ENCODE peak calls at places on chromosomes 11 and 22, in six cellular contexts. V, Q, T, G, O and W are unnamed samples.

GRCh38 chr11:2880646-2881045 is 4.9 kb downstream of the CDKN1C start:
- DNase-seq in V (no peak), Q (no peak), T (no peak), G (no peak), O (no peak), W (no peak)

GRCh38 chr11:72570893-72571741 is 103.1 kb downstream of the PDE2A start:
- DNase-seq in V (no peak), Q (no peak), T (no peak), G (no peak), O (no peak), W (no peak)

GRCh38 chr11:14451825-14452224 is 47.8 kb downstream of the COPB1 start:
- DNase-seq in V (no peak), Q (peak; percentile 56), T (no peak), G (no peak), O (no peak), W (no peak)

GRCh38 chr11:8808226-8808585 is 102.8 kb upstream of the AKIP1 start:
- DNase-seq in V (no peak), Q (no peak), T (no peak), G (no peak), O (no peak), W (no peak)

GRCh38 chr11:64849600-64850356 is 5.3 kb upstream of the CDC42BPG start:
- DNase-seq in V (no peak), Q (no peak), T (no peak), G (no peak), O (no peak), W (no peak)

GRCh38 chr11:130650456-130651068 is 202.1 kb downstream of the ADAMTS15 start:
- DNase-seq in V (no peak), Q (peak; percentile 59), T (no peak), G (no peak), O (no peak), W (no peak)

GRCh38 chr11:129695543-129696308 is 119.9 kb upstream of the TMEM45B start:
- DNase-seq in V (peak; percentile 91), Q (peak; percentile 13), T (peak; percentile 48), G (peak; percentile 72), O (peak; percentile 46), W (peak; percentile 21)

GRCh38 chr11:95641506-95641905 is 148.1 kb downstream of the FAM76B start:
- DNase-seq in V (no peak), Q (no peak), T (no peak), G (no peak), O (no peak), W (no peak)

GRCh38 chr11:2096001-2096918 is 42.9 kb downstream of the IGF2 start:
- DNase-seq in V (no peak), Q (peak; percentile 50), T (no peak), G (no peak), O (no peak), W (no peak)

GRCh38 chr11:62514151-62514550 is 32.5 kb downstream of the AHNAK start:
- DNase-seq in V (no peak), Q (no peak), T (no peak), G (no peak), O (no peak), W (no peak)

GRCh38 chr22:42949159-42949558 is 65.8 kb downstream of the PACSIN2 start:
- DNase-seq in V (no peak), Q (peak; percentile 69), T (peak; percentile 29), G (no peak), O (no peak), W (no peak)

GRCh38 chr11:70381872-70382842 is 16.2 kb upstream of the CTTN start:
- DNase-seq in V (no peak), Q (peak; percentile 95), T (peak; percentile 54), G (peak; percentile 60), O (no peak), W (no peak)
- TF ChIP-seq CEBPB in V (no peak), Q (no peak), T (no peak), G (no peak), O (no peak), W (no peak)

GRCh38 chr11:79430280-79430679 is 10.6 kb downstream of the TENM4 start:
- DNase-seq in V (no peak), Q (no peak), T (no peak), G (no peak), O (no peak), W (no peak)
- TF ChIP-seq CEBPB in V (no peak), Q (no peak), T (no peak), G (no peak), O (no peak), W (no peak)

DNA sequence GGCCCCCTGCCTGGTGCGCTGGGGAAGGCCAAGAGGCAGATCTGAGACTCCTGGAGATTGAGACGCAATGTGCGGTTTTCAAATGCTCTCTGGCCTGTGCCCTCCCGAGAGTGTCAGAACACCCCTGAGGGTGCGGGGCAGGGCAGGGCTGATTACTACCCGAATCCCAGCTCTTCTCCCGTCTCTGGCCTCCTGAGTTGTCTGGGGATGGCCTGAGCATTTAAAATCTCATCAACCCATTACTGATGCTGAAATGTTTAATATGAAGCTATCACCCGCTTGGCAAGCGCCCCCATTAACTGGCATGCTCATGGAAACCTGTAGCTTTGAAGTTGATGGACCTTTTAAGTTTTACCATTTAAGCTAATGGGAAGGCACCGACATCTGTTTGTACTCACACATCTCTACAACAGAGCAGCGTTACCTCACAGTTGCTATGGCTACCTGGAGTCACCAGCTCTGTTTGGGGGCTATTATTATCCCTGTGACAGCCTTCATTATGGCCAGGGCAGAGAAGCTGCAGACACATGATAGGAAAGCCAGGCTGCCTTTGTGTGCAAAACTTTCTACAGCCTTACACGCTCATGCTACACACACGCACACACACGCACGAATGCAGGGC is 3.6 kb upstream of the MB start:
- DNase-seq in V (no peak), Q (peak; percentile 36), T (peak; percentile 39), G (no peak), O (no peak), W (no peak)
- TF ChIP-seq CEBPB in V (no peak), Q (no peak), T (no peak), G (no peak), O (no peak), W (no peak)

GRCh38 chr22:28034760-28035401 is 115.8 kb upstream of the PITPNB start:
- DNase-seq in V (no peak), Q (peak; percentile 59), T (no peak), G (peak; percentile 15), O (no peak), W (no peak)
- TF ChIP-seq CEBPB in V (no peak), Q (no peak), T (no peak), G (no peak), O (no peak), W (no peak)

GRCh38 chr22:37933711-37934376 is 19.6 kb downstream of the C22orf23 start:
- DNase-seq in V (peak; percentile 98), Q (peak; percentile 86), T (peak; percentile 87), G (peak; percentile 90), O (peak; percentile 83), W (peak; percentile 83)

GRCh38 chr22:37932821-37933578 is 20.4 kb downstream of the C22orf23 start:
- DNase-seq in V (no peak), Q (no peak), T (no peak), G (no peak), O (no peak), W (no peak)

GRCh38 chr22:37930952-37931440 is 22.4 kb downstream of the C22orf23 start:
- DNase-seq in V (no peak), Q (no peak), T (no peak), G (no peak), O (no peak), W (no peak)

GRCh38 chr22:37931893-37932389 is 21.5 kb downstream of the C22orf23 start:
- DNase-seq in V (no peak), Q (no peak), T (no peak), G (no peak), O (no peak), W (no peak)

DNA sequence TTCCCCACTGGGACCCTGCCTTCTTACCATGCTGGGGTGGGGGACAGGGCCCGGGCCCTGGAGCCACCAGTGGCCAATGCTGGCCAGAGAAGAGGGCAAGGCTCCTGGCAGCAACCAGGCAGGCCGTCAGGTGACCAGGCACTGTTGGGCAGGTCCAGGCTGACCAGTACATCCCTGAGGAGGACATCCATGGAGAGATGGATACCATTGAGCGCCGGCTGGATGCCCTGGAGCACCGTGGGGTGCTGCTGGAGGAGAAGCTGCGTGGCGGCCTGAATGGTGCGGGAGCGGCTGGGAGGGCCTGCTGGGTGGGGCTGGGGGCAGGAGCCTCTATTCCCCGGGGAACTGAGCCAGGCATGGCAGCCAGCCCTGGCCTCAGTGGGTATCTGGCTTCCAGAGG is 21.0 kb downstream of the C22orf23 start:
- DNase-seq in V (no peak), Q (no peak), T (no peak), G (no peak), O (no peak), W (no peak)
- TF ChIP-seq CEBPB in V (no peak), Q (no peak), T (no peak), G (no peak), O (no peak), W (no peak)